ENCODE peak calls at places on chromosomes 6 and 20, in four cellular contexts. G is HS-5, R is HFF-Myc, K is choroid plexus epithelial cell. N is an unnamed sample.

GRCh38 chr20:7775072-7775471 is 165.2 kb downstream of the HAO1 start:
- DNase-seq in G (no peak), R (no peak), K (peak; percentile 90), N (no peak)

GRCh38 chr6:50831216-50831615 is 12.5 kb downstream of the TFAP2B start:
- DNase-seq in G (no peak), R (no peak), K (no peak), N (no peak)

GRCh38 chr20:5674176-5674660 is 76.0 kb upstream of the SHLD1 start:
- DNase-seq in G (no peak), R (no peak), K (peak; percentile 53), N (no peak)

GRCh38 chr20:42277203-42277602 is 659.0 kb upstream of the CHD6 start:
- DNase-seq in G (no peak), R (no peak), K (no peak), N (no peak)

GRCh38 chr6:69232506-69233194 is 564.2 kb downstream of the LMBRD1 start:
- DNase-seq in G (peak; percentile 19), R (peak; percentile 32), K (peak; percentile 74), N (peak; percentile 94)

GRCh38 chr20:57563522-57563921 is 2.6 kb downstream of the PCK1 start:
- DNase-seq in G (no peak), R (no peak), K (no peak), N (no peak)

GRCh38 chr6:31202259-31203166 is 32.0 kb upstream of the POU5F1 start:
- DNase-seq in G (no peak), R (no peak), K (no peak), N (no peak)

GRCh38 chr6:170040115-170040500 is 250.8 kb downstream of the DLL1 start:
- DNase-seq in G (no peak), R (no peak), K (no peak), N (no peak)

GRCh38 chr6:30759575-30760239 is 15.4 kb upstream of the IER3 start:
- DNase-seq in G (peak; percentile 87), R (no peak), K (peak; percentile 94), N (no peak)

GRCh38 chr6:145891565-145891964 is 72.6 kb downstream of the SHPRH start:
- DNase-seq in G (no peak), R (no peak), K (peak; percentile 90), N (no peak)

GRCh38 chr6:36627141-36627540 is 33.0 kb downstream of the SRSF3 start:
- DNase-seq in G (no peak), R (no peak), K (no peak), N (no peak)

GRCh38 chr6:167768471-167769215 is 58.1 kb upstream of the AFDN start:
- DNase-seq in G (no peak), R (no peak), K (no peak), N (no peak)

GRCh38 chr6:80454661-80455365 is 348.3 kb downstream of the BCKDHB start:
- DNase-seq in G (peak; percentile 54), R (peak; percentile 47), K (no peak), N (no peak)

GRCh38 chr6:44868905-44869304 is 459.2 kb upstream of the RUNX2 start:
- DNase-seq in G (no peak), R (no peak), K (no peak), N (no peak)

GRCh38 chr6:101630956-101631355 is 237.4 kb downstream of the GRIK2 start:
- DNase-seq in G (no peak), R (no peak), K (no peak), N (no peak)

GRCh38 chr20:32580194-32580593 is 4.9 kb downstream of the NOL4L start:
- DNase-seq in G (no peak), R (no peak), K (no peak), N (no peak)

GRCh38 chr6:161104966-161105365 is 113.4 kb downstream of the MAP3K4 start:
- DNase-seq in G (no peak), R (no peak), K (peak; percentile 57), N (no peak)

GRCh38 chr6:156933201-156934053 is 156.2 kb downstream of the ARID1B start:
- DNase-seq in G (no peak), R (no peak), K (no peak), N (no peak)

GRCh38 chr20:47320990-47321805 is 35.3 kb downstream of the ZMYND8 start:
- DNase-seq in G (no peak), R (no peak), K (no peak), N (no peak)

GRCh38 chr6:154555075-154555677 is 44.7 kb upstream of the CNKSR3 start:
- DNase-seq in G (no peak), R (no peak), K (peak; percentile 18), N (no peak)

GRCh38 chr6:5996701-5997419 is 9.9 kb downstream of the NRN1 start:
- DNase-seq in G (no peak), R (no peak), K (no peak), N (no peak)

GRCh38 chr6:67393356-67393755 is 1241.7 kb upstream of the ADGRB3 start:
- DNase-seq in G (no peak), R (no peak), K (peak; percentile 11), N (no peak)

GRCh38 chr20:47280228-47280627 is 76.3 kb downstream of the ZMYND8 start:
- DNase-seq in G (no peak), R (no peak), K (no peak), N (no peak)

GRCh38 chr20:10857362-10858070 is 183.7 kb upstream of the JAG1 start:
- DNase-seq in G (no peak), R (no peak), K (peak; percentile 84), N (no peak)

GRCh38 chr6:38176797-38177751 is 357.5 kb downstream of the ZFAND3 start:
- DNase-seq in G (no peak), R (no peak), K (peak; percentile 77), N (no peak)

GRCh38 chr6:96330884-96331283 is 190.7 kb upstream of the UFL1 start:
- DNase-seq in G (no peak), R (no peak), K (no peak), N (no peak)

GRCh38 chr6:108676555-108676954 is 115.8 kb downstream of the FOXO3 start:
- DNase-seq in G (no peak), R (no peak), K (no peak), N (no peak)

GRCh38 chr6:108655840-108656650 is 95.3 kb downstream of the FOXO3 start:
- DNase-seq in G (no peak), R (peak; percentile 67), K (peak; percentile 79), N (no peak)

GRCh38 chr20:59560588-59561227 is 43.6 kb upstream of the PHACTR3 start:
- DNase-seq in G (no peak), R (no peak), K (peak; percentile 36), N (no peak)

GRCh38 chr6:23174781-23175361 is 605.5 kb downstream of the HDGFL1 start:
- DNase-seq in G (peak; percentile 95), R (peak; percentile 82), K (peak; percentile 91), N (no peak)

GRCh38 chr6:108027594-108027993 is 46.9 kb downstream of the OSTM1 start:
- DNase-seq in G (no peak), R (no peak), K (peak; percentile 41), N (no peak)